ENCODE peak calls at places on chromosome X, in ten cellular contexts. Z is GM04504; C is DMS153; H is psoas muscle; A is NCI-H1417 treated with DMSO at 0.1 percent for 48 hours; N is spleen; V is activated naive CD8-positive, alpha-beta T cell treated with anti-CD3 and anti-CD28 coated beads, Interleukin-2, amount 50 U/mL, for 24 hours; G is cerebellum; U is small intestine; Y is astrocyte of the cerebellum. X is an unnamed sample.

GRCh38 chrX:92247076-92247475 is 467.9 kb downstream of the PCDH11X start:
- DNase-seq in Z (no peak), C (no peak), H (no peak), A (no peak), N (no peak), V (no peak), G (no peak), U (no peak), Y (peak), X (no peak)

GRCh38 chrX:81316163-81316562 is 114.3 kb downstream of the SH3BGRL start:
- DNase-seq in Z (peak), C (no peak), H (no peak), A (no peak), N (no peak), V (no peak), G (no peak), U (no peak), Y (peak), X (no peak)

GRCh38 chrX:111133389-111133788 is 37.4 kb downstream of the PAK3 start:
- DNase-seq in Z (no peak), C (no peak), H (no peak), A (no peak), N (no peak), V (no peak), G (no peak), U (no peak), Y (no peak), X (no peak)

GRCh38 chrX:39972340-39972739 is 125.4 kb downstream of the BCOR start:
- DNase-seq in Z (no peak), C (no peak), H (no peak), A (no peak), N (no peak), V (no peak), G (no peak), U (no peak), Y (no peak), X (no peak)

GRCh38 chrX:22063284-22063683 is 31.2 kb downstream of the PHEX start:
- DNase-seq in Z (no peak), C (no peak), H (no peak), A (no peak), N (no peak), V (peak), G (no peak), U (peak), Y (no peak), X (no peak)

GRCh38 chrX:37904833-37905232 is 57.5 kb upstream of the DYNLT3 start:
- DNase-seq in Z (no peak), C (no peak), H (no peak), A (no peak), N (no peak), V (no peak), G (no peak), U (no peak), Y (no peak), X (no peak)

GRCh38 chrX:19535481-19535880 is 20.2 kb upstream of the MAP3K15 start:
- DNase-seq in Z (no peak), C (no peak), H (no peak), A (no peak), N (no peak), V (no peak), G (no peak), U (no peak), Y (no peak), X (no peak)

GRCh38 chrX:45083314-45083713 is 117.4 kb downstream of the DIPK2B start:
- DNase-seq in Z (no peak), C (no peak), H (no peak), A (no peak), N (no peak), V (no peak), G (no peak), U (peak), Y (no peak), X (no peak)

GRCh38 chrX:15465896-15466651 is 27.1 kb downstream of the PIR start:
- DNase-seq in Z (peak), C (no peak), H (no peak), A (no peak), N (no peak), V (peak), G (no peak), U (no peak), Y (no peak), X (no peak)

GRCh38 chrX:65034641-65035450 is 58.6 kb upstream of the ZC4H2 start:
- DNase-seq in Z (peak), C (no peak), H (peak), A (peak), N (peak), V (peak), G (peak), U (peak), Y (peak), X (peak)

GRCh38 chrX:119067023-119067739 is 5.6 kb upstream of the CT47C1 start:
- DNase-seq in Z (peak), C (peak), H (peak), A (no peak), N (no peak), V (peak), G (peak), U (peak), Y (peak), X (no peak)

GRCh38 chrX:2589186-2590020 is 88.6 kb upstream of the DHRSX start:
- DNase-seq in Z (no peak), C (no peak), H (no peak), A (no peak), N (no peak), V (no peak), G (no peak), U (no peak), Y (no peak), X (no peak)

GRCh38 chrX:2692221-2693122 is 1.4 kb downstream of the CD99 start:
- DNase-seq in Z (no peak), C (no peak), H (peak), A (no peak), N (peak), V (peak), G (no peak), U (peak), Y (no peak), X (no peak)

GRCh38 chrX:150704030-150704613 is 10.9 kb downstream of the MTMR1 start:
- DNase-seq in Z (no peak), C (no peak), H (no peak), A (no peak), N (no peak), V (no peak), G (no peak), U (no peak), Y (no peak), X (no peak)

GRCh38 chrX:6810796-6811195 is 275.9 kb upstream of the VCX3A start:
- DNase-seq in Z (no peak), C (no peak), H (no peak), A (no peak), N (no peak), V (no peak), G (no peak), U (no peak), Y (peak), X (no peak)

GRCh38 chrX:155225774-155226173 is 9.5 kb downstream of the VBP1 start:
- DNase-seq in Z (no peak), C (no peak), H (no peak), A (no peak), N (no peak), V (no peak), G (no peak), U (no peak), Y (no peak), X (no peak)

GRCh38 chrX:121150217-121150616 is 102.8 kb downstream of the GLUD2 start:
- DNase-seq in Z (no peak), C (no peak), H (no peak), A (no peak), N (no peak), V (no peak), G (no peak), U (no peak), Y (no peak), X (no peak)

GRCh38 chrX:74343970-74344622 is 40.1 kb downstream of the ZCCHC13 start:
- DNase-seq in Z (peak), C (peak), H (no peak), A (peak), N (no peak), V (peak), G (peak), U (peak), Y (peak), X (peak)

GRCh38 chrX:130594453-130594916 is 192.7 kb downstream of the RBMX2 start:
- DNase-seq in Z (no peak), C (peak), H (no peak), A (peak), N (no peak), V (no peak), G (no peak), U (no peak), Y (no peak), X (no peak)

GRCh38 chrX:153460826-153461225 is 9.6 kb downstream of the HAUS7 start:
- DNase-seq in Z (no peak), C (no peak), H (peak), A (no peak), N (peak), V (peak), G (peak), U (peak), Y (no peak), X (peak)

GRCh38 chrX:11770320-11770719 is 12.3 kb downstream of the MSL3 start:
- DNase-seq in Z (no peak), C (no peak), H (no peak), A (peak), N (peak), V (no peak), G (peak), U (peak), Y (peak), X (peak)

GRCh38 chrX:120358687-120359086 is 3.2 kb upstream of the ATP1B4 start:
- DNase-seq in Z (peak), C (no peak), H (no peak), A (peak), N (no peak), V (peak), G (peak), U (no peak), Y (no peak), X (no peak)

GRCh38 chrX:150616179-150616862 is 47.9 kb downstream of the MTM1 start:
- DNase-seq in Z (no peak), C (no peak), H (no peak), A (no peak), N (no peak), V (no peak), G (no peak), U (no peak), Y (no peak), X (no peak)

GRCh38 chrX:77785400-77785745 is 643 bp downstream of the ATRX start:
- DNase-seq in Z (no peak), C (peak), H (no peak), A (no peak), N (no peak), V (no peak), G (peak), U (peak), Y (no peak), X (no peak)

GRCh38 chrX:124555036-124555595 is 208.8 kb downstream of the SH2D1A start:
- DNase-seq in Z (peak), C (no peak), H (no peak), A (no peak), N (no peak), V (no peak), G (no peak), U (no peak), Y (peak), X (no peak)

GRCh38 chrX:95063554-95063953 is 1389.5 kb downstream of the FAM133A start:
- DNase-seq in Z (no peak), C (no peak), H (no peak), A (no peak), N (no peak), V (no peak), G (no peak), U (no peak), Y (no peak), X (no peak)